ENCODE peak calls at places on chromosomes 1 and 21, in six cellular contexts. V is K562, Q is IMR-90, X is HepG2, B is A549, E is GM12878. P is an unnamed sample.
A peak's percentile ranks its signal among the peaks of the same experiment; 100 is the strongest.

GRCh38 chr1:116951175-116951935 is 41.6 kb downstream of the PTGFRN start:
- DNase-seq in V (no peak), Q (peak; percentile 7), X (no peak), B (no peak), E (no peak), P (no peak)

GRCh38 chr1:154344977-154345837 is 19.9 kb downstream of the ATP8B2 start:
- DNase-seq in V (peak; percentile 66), Q (peak; percentile 35), X (peak; percentile 44), B (peak; percentile 41), E (no peak), P (peak; percentile 60)

GRCh38 chr1:15351301-15351700 is 58.4 kb upstream of the EFHD2 start:
- DNase-seq in V (no peak), Q (no peak), X (no peak), B (no peak), E (no peak), P (no peak)

GRCh38 chr1:74236440-74236839 is 1.3 kb downstream of the TNNI3K start:
- DNase-seq in V (no peak), Q (no peak), X (no peak), B (no peak), E (no peak), P (no peak)

GRCh38 chr21:46150073-46150472 is 5.3 kb downstream of the FTCD start:
- DNase-seq in V (no peak), Q (no peak), X (no peak), B (no peak), E (no peak), P (no peak)

GRCh38 chr21:38254970-38255369 is 1.8 kb upstream of the KCNJ15 start:
- DNase-seq in V (no peak), Q (no peak), X (no peak), B (no peak), E (no peak), P (no peak)

GRCh38 chr1:78664763-78665162 is 15.1 kb downstream of the IFI44 start:
- DNase-seq in V (no peak), Q (peak; percentile 9), X (no peak), B (no peak), E (no peak), P (no peak)

GRCh38 chr1:62336638-62337534 is 17.7 kb upstream of the KANK4 start:
- DNase-seq in V (no peak), Q (no peak), X (no peak), B (no peak), E (no peak), P (no peak)

GRCh38 chr1:202283991-202284390 is 57.7 kb downstream of the UBE2T start:
- DNase-seq in V (no peak), Q (peak; percentile 74), X (no peak), B (peak; percentile 64), E (no peak), P (no peak)

GRCh38 chr1:8211620-8212442 is 106.1 kb upstream of the SLC45A1 start:
- DNase-seq in V (no peak), Q (peak; percentile 99), X (peak; percentile 97), B (peak; percentile 57), E (no peak), P (no peak)

GRCh38 chr21:46060596-46061061 is 37.3 kb upstream of the COL6A2 start:
- DNase-seq in V (no peak), Q (peak; percentile 100), X (no peak), B (peak; percentile 39), E (no peak), P (no peak)

GRCh38 chr1:94894630-94895029 is 32.3 kb downstream of the CNN3 start:
- DNase-seq in V (no peak), Q (no peak), X (no peak), B (no peak), E (no peak), P (no peak)

GRCh38 chr21:42006765-42007164 is 3.4 kb downstream of the ZBTB21 start:
- DNase-seq in V (no peak), Q (no peak), X (no peak), B (no peak), E (no peak), P (no peak)

GRCh38 chr1:109840011-109840629 is 70.5 kb upstream of the CSF1 start:
- DNase-seq in V (no peak), Q (peak; percentile 55), X (no peak), B (no peak), E (no peak), P (no peak)

GRCh38 chr1:53376041-53376461 is 48.2 kb upstream of the LRP8 start:
- DNase-seq in V (no peak), Q (no peak), X (no peak), B (no peak), E (no peak), P (peak; percentile 56)

GRCh38 chr1:1066403-1067283 is 7.5 kb downstream of the RNF223 start:
- DNase-seq in V (no peak), Q (no peak), X (no peak), B (no peak), E (no peak), P (no peak)

GRCh38 chr1:43853161-43853921 is 80.3 kb upstream of the ARTN start:
- DNase-seq in V (no peak), Q (peak; percentile 79), X (no peak), B (no peak), E (peak; percentile 87), P (peak; percentile 76)

GRCh38 chr1:222791006-222791710 is 23.7 kb upstream of the DISP1 start:
- DNase-seq in V (no peak), Q (peak; percentile 55), X (no peak), B (no peak), E (no peak), P (no peak)

GRCh38 chr1:173400387-173400995 is 76.6 kb upstream of the PRDX6 start:
- DNase-seq in V (no peak), Q (no peak), X (no peak), B (no peak), E (no peak), P (no peak)

GRCh38 chr1:74480068-74480467 is 32.3 kb downstream of the LRRC53 start:
- DNase-seq in V (no peak), Q (no peak), X (no peak), B (no peak), E (no peak), P (no peak)

GRCh38 chr1:96206451-96206850 is 515.1 kb upstream of the PTBP2 start:
- DNase-seq in V (no peak), Q (no peak), X (no peak), B (no peak), E (no peak), P (no peak)
- TF ChIP-seq SMC3 in V (no peak), Q (no peak), X (no peak), B (no peak), E (no peak), P (no peak)

GRCh38 chr21:20662523-20662922 is 335.7 kb upstream of the NCAM2 start:
- DNase-seq in V (no peak), Q (no peak), X (no peak), B (no peak), E (no peak), P (no peak)

GRCh38 chr21:20661221-20661620 is 337.0 kb upstream of the NCAM2 start:
- DNase-seq in V (no peak), Q (no peak), X (no peak), B (no peak), E (no peak), P (no peak)

DNA sequence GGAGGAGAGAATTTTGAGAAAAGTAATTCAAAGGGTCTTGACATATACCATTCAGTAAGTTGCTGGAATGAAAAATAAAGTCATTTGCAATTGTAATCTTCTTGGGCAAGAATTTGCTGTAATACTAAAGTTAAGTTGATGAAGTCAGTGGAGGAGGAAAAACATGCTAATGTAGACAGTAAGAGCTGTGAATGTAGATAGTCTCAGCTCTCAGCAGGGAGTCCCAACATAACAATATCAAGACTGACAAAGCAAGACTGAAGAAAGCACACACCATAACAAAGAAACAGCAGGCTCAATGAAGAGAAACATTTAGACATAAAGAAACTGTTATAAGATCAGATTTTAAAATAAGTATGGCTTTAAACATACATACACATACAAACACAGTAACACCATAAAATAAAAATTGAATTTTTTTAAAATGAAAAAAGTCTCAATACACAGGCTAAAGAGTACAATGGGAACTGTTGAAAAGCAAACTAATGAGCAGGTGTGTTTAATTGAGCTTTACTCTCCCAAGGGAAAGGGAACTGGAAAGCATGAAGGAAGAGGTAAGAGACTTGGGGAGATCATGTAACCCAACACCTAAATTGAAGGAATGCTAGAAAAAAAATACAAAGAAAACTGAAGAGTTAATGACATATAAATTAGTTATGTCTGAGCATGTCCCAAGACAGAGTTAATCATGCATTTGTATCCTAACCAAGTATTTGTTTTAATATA is 336.3 kb upstream of the NCAM2 start:
- DNase-seq in V (no peak), Q (no peak), X (no peak), B (no peak), E (no peak), P (no peak)
- TF ChIP-seq SMC3 in V (no peak), Q (no peak), X (no peak), B (no peak), E (no peak), P (no peak)

GRCh38 chr1:156582388-156583022 is 3.0 kb downstream of the TTC24 start:
- DNase-seq in V (no peak), Q (no peak), X (no peak), B (no peak), E (no peak), P (no peak)

GRCh38 chr1:156577512-156577911 is 2.0 kb upstream of the TTC24 start:
- DNase-seq in V (no peak), Q (no peak), X (no peak), B (no peak), E (no peak), P (no peak)

GRCh38 chr1:156581661-156582387 is 2.3 kb downstream of the TTC24 start:
- DNase-seq in V (no peak), Q (no peak), X (no peak), B (no peak), E (no peak), P (no peak)

GRCh38 chr1:156578006-156578405 is 1.5 kb upstream of the TTC24 start:
- DNase-seq in V (no peak), Q (no peak), X (no peak), B (no peak), E (no peak), P (no peak)

GRCh38 chr1:156579472-156579871 is at the start of gene TTC24:
- DNase-seq in V (no peak), Q (no peak), X (no peak), B (no peak), E (no peak), P (no peak)
- TF ChIP-seq SMC3 in V (no peak), Q (no peak), X (no peak), B (no peak), E (no peak), P (no peak)

DNA sequence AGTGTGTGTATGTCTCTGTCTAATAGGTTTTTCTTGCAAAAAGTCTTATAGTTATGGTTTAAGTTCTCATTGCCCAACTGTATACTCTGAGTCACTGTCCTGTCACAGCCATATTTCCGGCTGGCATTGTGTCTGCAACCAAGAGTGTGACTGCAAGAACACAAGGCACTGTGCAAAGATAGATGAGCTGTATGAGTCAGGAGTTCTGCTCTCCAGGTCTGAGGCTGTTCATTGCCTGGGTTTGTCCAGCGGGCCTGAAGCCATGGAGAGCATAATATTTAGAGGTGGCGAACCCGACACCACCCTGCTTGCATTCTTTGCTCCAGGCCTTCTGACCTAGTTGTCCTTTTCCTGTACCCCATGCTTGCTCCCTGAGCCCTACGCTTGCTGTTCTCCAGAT is 50.9 kb upstream of the CNIH3 start:
- DNase-seq in V (no peak), Q (peak; percentile 92), X (peak; percentile 25), B (peak; percentile 62), E (no peak), P (no peak)
- TF ChIP-seq SMC3 in V (no peak), Q (no peak), X (no peak), B (no peak), E (no peak), P (no peak)

GRCh38 chr1:33468559-33468958 is 3.9 kb upstream of the ZSCAN20 start:
- DNase-seq in V (peak; percentile 31), Q (peak; percentile 12), X (no peak), B (no peak), E (no peak), P (no peak)
- TF ChIP-seq SMC3 in V (no peak), Q (no peak), X (no peak), B (no peak), E (no peak), P (no peak)